ENCODE peak calls at places on chromosome 4, in ten cellular contexts. I is sigmoid colon, Y is AG09319, S is endothelial cell, M is neural crest cell, P is PC-3, N is lung, C is testis, L is Calu3, A is fibroblast of the aortic adventitia. O is an unnamed sample.

GRCh38 chr4:94995684-94996394 is 238.1 kb downstream of the BMPR1B start:
- DNase-seq in C (peak), S (no peak), L (no peak), M (no peak), P (no peak), N (no peak), I (no peak), Y (no peak), A (peak), O (no peak)

GRCh38 chr4:36823199-36823967 is 421.2 kb upstream of the NWD2 start:
- DNase-seq in I (no peak), S (no peak), A (no peak), M (no peak), P (no peak), Y (no peak), C (no peak), L (no peak), N (no peak), O (no peak)

GRCh38 chr4:1043658-1044468 is 32.4 kb downstream of the FGFRL1 start:
- DNase-seq in I (peak), L (peak), M (no peak), C (peak), S (no peak), P (peak), N (peak), Y (peak), A (peak), O (no peak)

GRCh38 chr4:30717208-30718020 is 2.8 kb upstream of the PCDH7 start:
- DNase-seq in Y (no peak), N (peak), C (peak), I (peak), P (peak), A (peak), M (peak), S (peak), L (peak), O (peak)

GRCh38 chr4:173242466-173243250 is 74.0 kb downstream of the GALNT7 start:
- DNase-seq in A (no peak), M (no peak), S (no peak), N (no peak), L (no peak), C (no peak), P (no peak), I (no peak), Y (no peak), O (no peak)

GRCh38 chr4:129043523-129043922 is 49.8 kb downstream of the SCLT1 start:
- DNase-seq in S (no peak), P (peak), C (no peak), N (no peak), I (no peak), Y (peak), A (peak), M (no peak), L (no peak), O (no peak)

GRCh38 chr4:56972832-56973231 is 4.6 kb downstream of the NOA1 start:
- DNase-seq in S (no peak), M (no peak), P (no peak), N (no peak), Y (no peak), C (no peak), I (no peak), A (no peak), L (no peak), O (no peak)

GRCh38 chr4:112931001-112931400 is 118.5 kb upstream of the ANK2 start:
- DNase-seq in C (no peak), I (no peak), A (no peak), L (no peak), S (no peak), M (no peak), P (no peak), N (no peak), Y (no peak), O (no peak)

GRCh38 chr4:152045397-152045780 is 284.6 kb upstream of the GATB start:
- DNase-seq in P (no peak), A (no peak), L (no peak), S (no peak), M (no peak), Y (no peak), C (no peak), N (no peak), I (no peak), O (no peak)

GRCh38 chr4:144376905-144377304 is 236.4 kb upstream of the GYPA start:
- DNase-seq in I (no peak), A (no peak), L (no peak), Y (no peak), C (no peak), N (no peak), S (no peak), P (no peak), M (no peak), O (no peak)

GRCh38 chr4:51885371-51885770 is 42.4 kb downstream of the DCUN1D4 start:
- DNase-seq in I (no peak), Y (no peak), A (peak), S (peak), L (peak), N (no peak), C (no peak), M (no peak), P (peak), O (no peak)

GRCh38 chr4:184612089-184612488 is 37.2 kb downstream of the CASP3 start:
- DNase-seq in L (no peak), I (no peak), S (no peak), Y (no peak), N (no peak), A (no peak), C (no peak), M (no peak), P (no peak), O (no peak)

GRCh38 chr4:152459326-152459725 is 76.6 kb downstream of the FBXW7 start:
- DNase-seq in S (no peak), P (no peak), Y (no peak), M (no peak), I (no peak), A (no peak), L (no peak), N (no peak), C (no peak), O (no peak)

GRCh38 chr4:88442636-88443260 is 14.2 kb upstream of the HERC5 start:
- DNase-seq in P (no peak), M (no peak), S (no peak), N (no peak), I (no peak), L (no peak), Y (no peak), C (peak), A (no peak), O (no peak)

GRCh38 chr4:185713731-185714130 is 98.3 kb downstream of the SORBS2 start:
- DNase-seq in N (no peak), Y (no peak), A (peak), M (no peak), P (no peak), S (no peak), L (no peak), C (no peak), I (no peak), O (no peak)

GRCh38 chr4:140326395-140326993 is 47.0 kb upstream of the SCOC start:
- DNase-seq in L (peak), S (peak), I (no peak), M (no peak), P (peak), C (peak), N (no peak), A (peak), Y (no peak), O (no peak)

GRCh38 chr4:56434599-56435000 is 815 bp downstream of the PPAT start:
- DNase-seq in Y (no peak), L (no peak), N (no peak), P (no peak), I (no peak), C (peak), A (peak), M (no peak), S (no peak), O (no peak)

GRCh38 chr4:41795796-41796195 is 47.3 kb upstream of the PHOX2B start:
- DNase-seq in C (no peak), I (no peak), S (no peak), A (no peak), Y (no peak), N (no peak), P (no peak), L (no peak), M (no peak), O (no peak)

GRCh38 chr4:36651253-36651652 is 369.8 kb downstream of the DTHD1 start:
- DNase-seq in Y (no peak), L (no peak), M (no peak), N (no peak), P (no peak), I (no peak), S (no peak), A (no peak), C (no peak), O (no peak)

GRCh38 chr4:10029403-10029802 is 8.1 kb upstream of the SLC2A9 start:
- DNase-seq in N (no peak), S (no peak), A (no peak), P (no peak), L (no peak), M (no peak), I (no peak), C (no peak), Y (no peak), O (no peak)

GRCh38 chr4:43234626-43235025 is 342.1 kb downstream of the GRXCR1 start:
- DNase-seq in A (peak), I (no peak), Y (no peak), N (no peak), M (no peak), C (no peak), L (no peak), S (no peak), P (no peak), O (no peak)

GRCh38 chr4:156820931-156821330 is 150.7 kb downstream of the PDGFC start:
- DNase-seq in Y (no peak), P (no peak), N (no peak), A (peak), S (no peak), C (no peak), M (no peak), I (no peak), L (no peak), O (no peak)

GRCh38 chr4:186657766-186658165 is 65.9 kb downstream of the FAT1 start:
- DNase-seq in S (no peak), L (no peak), Y (no peak), A (peak), I (no peak), M (no peak), P (peak), C (peak), N (no peak), O (no peak)

GRCh38 chr4:3250956-3251690 is 2.2 kb downstream of the MSANTD1 start:
- DNase-seq in Y (no peak), N (peak), L (no peak), S (no peak), M (no peak), I (peak), A (peak), C (no peak), P (no peak), O (no peak)

GRCh38 chr4:126916626-126917140 is 716.1 kb upstream of the INTU start:
- DNase-seq in N (no peak), I (no peak), S (no peak), C (peak), M (no peak), Y (peak), A (peak), P (no peak), L (no peak), O (no peak)

GRCh38 chr4:176641237-176641636 is 151.5 kb downstream of the VEGFC start:
- DNase-seq in C (no peak), P (no peak), Y (no peak), N (no peak), S (no peak), I (no peak), M (no peak), L (no peak), A (peak), O (no peak)

GRCh38 chr4:176638992-176639391 is 153.7 kb downstream of the VEGFC start:
- DNase-seq in P (peak), S (no peak), C (no peak), N (no peak), L (no peak), A (no peak), M (no peak), Y (no peak), I (no peak), O (no peak)

GRCh38 chr4:176646311-176646710 is 146.4 kb downstream of the VEGFC start:
- DNase-seq in C (no peak), M (no peak), A (no peak), S (no peak), N (no peak), P (no peak), I (no peak), Y (no peak), L (no peak), O (no peak)

DNA sequence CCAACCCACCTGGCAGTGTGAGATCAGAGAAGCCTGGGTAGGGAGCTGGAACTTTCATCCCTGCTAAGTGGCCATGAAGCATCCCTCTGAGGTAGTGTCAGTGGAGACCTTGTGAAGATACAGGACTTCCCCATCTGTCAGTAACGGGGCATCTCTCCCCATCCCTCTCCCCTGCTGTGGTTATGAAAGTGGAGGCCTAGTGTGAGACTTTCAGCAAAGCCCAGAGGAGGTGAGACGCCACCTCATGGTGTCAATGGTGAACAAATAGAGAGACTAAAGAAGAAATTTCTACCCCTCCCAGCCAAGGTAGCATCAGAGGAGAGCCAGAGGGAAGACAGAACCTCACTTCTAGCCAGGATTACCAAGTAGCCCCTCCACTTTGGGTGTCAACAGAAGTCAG is 150.2 kb downstream of the VEGFC start:
- DNase-seq in N (no peak), C (no peak), A (no peak), Y (no peak), P (no peak), M (no peak), S (no peak), L (no peak), I (no peak), O (no peak)
- TF ChIP-seq CTCF in N (no peak), C (no peak), A (no peak), Y (no peak), P (no peak), M (no peak), S (no peak), L (no peak), I (no peak), O (no peak)

DNA sequence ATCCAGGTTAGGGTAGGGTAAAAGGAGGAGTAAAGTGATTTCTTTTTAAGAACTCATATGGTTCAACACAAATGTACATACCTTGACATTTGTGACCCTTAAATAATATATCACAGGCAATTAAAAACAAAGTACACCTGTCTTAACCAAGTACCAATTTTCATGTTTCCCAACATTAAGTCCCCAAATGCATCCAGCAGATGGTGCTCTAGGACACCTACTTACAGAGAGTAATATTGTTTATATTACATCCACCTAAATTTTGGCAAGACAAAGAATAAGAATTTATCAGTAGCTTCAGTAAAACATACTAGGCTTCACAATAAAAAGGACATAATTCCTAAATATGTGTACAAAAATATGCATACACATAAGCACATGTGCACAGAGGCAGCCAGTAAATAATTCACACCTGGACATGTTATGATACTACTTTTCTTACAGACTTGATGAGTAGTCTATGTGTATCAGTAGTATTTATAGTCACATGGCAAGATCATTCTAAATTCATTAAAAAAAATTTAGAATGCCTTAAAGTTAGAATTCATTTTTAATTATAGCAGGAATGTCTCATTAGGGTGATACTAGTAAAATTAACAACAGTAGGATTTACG is 219.7 kb downstream of the DCLK2 start:
- DNase-seq in A (peak), S (peak), M (peak), L (peak), I (peak), C (peak), Y (peak), P (peak), N (no peak), O (no peak)
- TF ChIP-seq CTCF in A (peak), S (peak), M (peak), L (no peak), I (peak), C (peak), Y (peak), P (peak), N (peak), O (peak)

DNA sequence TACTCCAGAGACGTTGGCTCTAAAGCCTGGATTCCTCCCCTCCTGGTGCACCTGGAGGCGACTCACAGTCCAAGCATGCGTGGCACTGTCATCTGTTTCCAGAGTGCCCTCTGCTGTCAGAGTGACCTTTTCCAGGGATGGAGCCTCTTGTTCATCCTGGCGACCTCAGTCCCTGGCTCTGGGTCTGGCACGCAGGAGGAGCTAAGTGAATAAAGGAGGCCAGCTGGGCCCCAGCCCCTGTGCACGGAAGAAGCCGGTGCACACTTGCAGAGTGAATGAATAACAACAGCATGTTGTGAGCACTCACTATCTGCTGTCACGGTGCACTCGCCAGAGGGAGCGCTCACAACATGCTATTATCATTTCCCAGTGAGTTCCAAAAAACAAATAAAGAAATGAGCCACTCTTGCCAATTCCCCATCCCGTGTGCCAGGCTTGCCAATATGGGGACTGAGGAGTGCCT is 27.8 kb upstream of the PSAPL1 start:
- DNase-seq in M (no peak), A (no peak), N (no peak), L (peak), C (peak), Y (no peak), P (peak), S (no peak), I (no peak), O (no peak)
- TF ChIP-seq CTCF in M (no peak), A (no peak), N (no peak), L (no peak), C (peak), Y (no peak), P (peak), S (no peak), I (no peak), O (no peak)

GRCh38 chr4:77120888-77121508 is 36.0 kb upstream of the CCNG2 start:
- DNase-seq in P (peak), S (no peak), I (no peak), M (no peak), N (no peak), Y (no peak), L (no peak), C (no peak), A (no peak), O (no peak)
- TF ChIP-seq CTCF in P (no peak), S (no peak), I (no peak), M (no peak), N (no peak), Y (no peak), L (no peak), C (no peak), A (no peak), O (no peak)

DNA sequence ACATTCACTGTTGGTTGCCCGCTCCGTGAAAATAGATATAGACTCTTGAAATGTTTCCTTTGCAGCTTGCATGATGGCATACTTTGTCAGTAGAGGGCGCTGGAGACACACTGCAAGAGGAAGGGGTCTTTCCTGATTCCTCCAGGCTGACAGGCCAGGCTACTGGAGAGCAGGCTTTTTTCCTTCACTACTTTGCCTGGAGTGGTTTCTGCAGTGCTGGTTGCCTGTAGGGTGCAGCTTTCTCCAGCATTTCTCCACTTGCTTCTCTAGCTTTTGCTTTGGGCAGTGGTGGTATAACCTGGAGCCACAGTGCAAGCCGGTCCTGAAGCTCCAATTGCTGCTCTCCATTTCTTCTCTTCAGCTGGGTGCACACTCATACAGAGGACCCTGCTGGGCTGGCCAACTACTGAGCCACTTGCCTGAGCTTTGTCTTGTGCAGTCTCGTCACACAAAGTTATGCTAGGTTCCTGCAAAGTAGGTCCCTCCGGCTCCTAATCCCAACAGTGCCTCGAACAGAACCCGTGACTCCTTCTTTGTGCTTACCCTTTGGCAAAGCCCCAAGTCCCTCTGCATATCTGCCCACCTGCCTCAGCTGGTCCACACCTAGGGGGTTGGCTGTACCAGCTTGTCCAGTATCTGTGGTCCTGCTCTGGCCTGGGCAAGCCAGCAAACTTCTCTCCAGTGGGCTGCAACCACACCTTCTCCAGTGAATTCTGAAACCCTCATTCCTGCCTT is 46.3 kb downstream of the RASSF6 start:
- DNase-seq in C (peak), P (peak), N (peak), A (peak), I (peak), M (peak), S (peak), Y (peak), L (peak), O (peak)
- TF ChIP-seq CTCF in C (peak), P (peak), N (peak), A (peak), I (peak), M (peak), S (peak), Y (peak), L (peak), O (peak)

GRCh38 chr4:17562157-17562556 is 14.8 kb upstream of the LAP3 start:
- DNase-seq in A (no peak), N (no peak), S (no peak), M (no peak), P (peak), L (no peak), C (peak), Y (no peak), I (no peak), O (no peak)
- TF ChIP-seq CTCF in A (no peak), N (no peak), S (no peak), M (peak), P (peak), L (no peak), C (peak), Y (no peak), I (no peak), O (peak)

DNA sequence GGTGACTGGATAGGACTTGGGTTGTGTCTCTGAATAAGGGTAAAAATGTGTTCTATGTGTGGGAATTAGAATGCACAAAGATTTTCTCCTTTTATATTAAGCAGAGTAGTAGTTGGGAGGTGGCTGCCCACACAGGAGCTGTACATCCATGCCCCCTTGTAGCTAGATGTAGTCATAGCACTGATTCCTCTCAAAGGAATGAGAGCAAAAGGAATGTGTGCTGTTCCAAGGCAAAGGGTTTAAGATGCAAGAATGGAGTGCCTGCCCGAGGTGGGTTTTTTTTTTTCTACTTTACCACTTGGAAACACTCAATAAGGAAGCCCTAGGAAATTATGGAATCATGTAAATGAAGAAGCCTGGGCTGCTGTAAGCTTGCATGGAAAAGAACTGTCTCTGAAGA is 2183.2 kb upstream of the AGA start:
- DNase-seq in S (no peak), C (no peak), N (no peak), A (peak), L (no peak), M (no peak), I (no peak), P (peak), Y (no peak), O (no peak)
- TF ChIP-seq CTCF in S (no peak), C (no peak), N (no peak), A (no peak), L (no peak), M (no peak), I (no peak), P (no peak), Y (peak), O (no peak)

GRCh38 chr4:77771566-77771965 is 47.6 kb downstream of the CNOT6L start:
- DNase-seq in Y (no peak), A (no peak), S (no peak), L (no peak), N (no peak), M (no peak), P (no peak), I (no peak), C (no peak), O (no peak)
- TF ChIP-seq CTCF in Y (no peak), A (no peak), S (no peak), L (no peak), N (no peak), M (no peak), P (no peak), I (no peak), C (no peak), O (no peak)

O was measured in type B pancreatic cell.